ENCODE peak calls at places on chromosomes 12 and 14, in six cellular contexts. V is GM19239, O is B cell, I is neural progenitor cell, G is NCI-H2081, N is H9. S is an unnamed sample.

GRCh38 chr12:9928607-9929006 is 3.6 kb downstream of the CLEC2A start:
- DNase-seq in O (no peak), I (no peak), V (no peak), N (no peak), G (no peak), S (no peak)

GRCh38 chr14:99598774-99599173 is 5.2 kb downstream of the CCDC85C start:
- DNase-seq in G (no peak), I (peak), N (no peak), O (no peak), V (no peak), S (no peak)

GRCh38 chr12:6069452-6070093 is 54.9 kb downstream of the VWF start:
- DNase-seq in N (no peak), V (no peak), I (no peak), G (no peak), O (no peak), S (peak)

GRCh38 chr12:54146506-54147145 is 42.2 kb downstream of the SMUG1 start:
- DNase-seq in I (no peak), O (no peak), G (no peak), V (no peak), N (no peak), S (no peak)

GRCh38 chr12:109268896-109269295 is 40.2 kb downstream of the FOXN4 start:
- DNase-seq in G (no peak), O (no peak), V (no peak), I (no peak), N (no peak), S (no peak)

GRCh38 chr12:128385736-128386135 is 118.8 kb downstream of the TMEM132C start:
- DNase-seq in G (no peak), N (no peak), I (no peak), V (no peak), O (no peak), S (no peak)

GRCh38 chr12:2325501-2325900 is 272.7 kb downstream of the CACNA1C start:
- DNase-seq in N (no peak), I (no peak), V (no peak), G (no peak), O (no peak), S (no peak)

GRCh38 chr12:128920468-128920867 is 67.2 kb downstream of the GLT1D1 start:
- DNase-seq in N (no peak), I (no peak), G (no peak), V (no peak), O (no peak), S (no peak)

GRCh38 chr12:28802706-28803438 is 346.2 kb upstream of the FAR2 start:
- DNase-seq in O (no peak), I (no peak), G (no peak), N (no peak), V (no peak), S (no peak)

GRCh38 chr12:132672678-132673077 is 14.5 kb downstream of the POLE start:
- DNase-seq in G (no peak), N (no peak), O (no peak), I (no peak), V (no peak), S (no peak)

GRCh38 chr14:92677087-92677668 is 71.2 kb downstream of the LGMN start:
- DNase-seq in I (no peak), O (peak), G (no peak), N (no peak), V (peak), S (no peak)

GRCh38 chr12:52477651-52478050 is 4.0 kb upstream of the KRT6C start:
- DNase-seq in N (no peak), I (no peak), V (no peak), G (no peak), O (no peak), S (no peak)

GRCh38 chr14:99201351-99202073 is 70.5 kb downstream of the BCL11B start:
- DNase-seq in I (no peak), N (no peak), O (no peak), G (no peak), V (no peak), S (no peak)

GRCh38 chr14:103391048-103391447 is 5.8 kb downstream of the MARK3 start:
- DNase-seq in O (peak), N (no peak), I (peak), V (no peak), G (no peak), S (peak)

GRCh38 chr12:70243510-70244331 is 488 bp downstream of the CNOT2 start:
- DNase-seq in O (peak), V (peak), G (peak), I (peak), N (peak), S (peak)

GRCh38 chr14:21026251-21026987 is 1.6 kb upstream of the NDRG2 start:
- DNase-seq in I (no peak), N (no peak), G (no peak), O (no peak), V (no peak), S (no peak)

GRCh38 chr12:67270622-67271021 is 1.5 kb downstream of the CAND1 start:
- DNase-seq in G (no peak), N (no peak), I (no peak), V (no peak), O (no peak), S (no peak)

GRCh38 chr12:120263725-120264040 is 1.8 kb downstream of the PXN start:
- DNase-seq in I (no peak), V (no peak), N (no peak), O (no peak), G (no peak), S (no peak)

GRCh38 chr12:28872654-28873268 is 276.3 kb upstream of the FAR2 start:
- DNase-seq in V (peak), G (peak), N (peak), O (no peak), I (peak), S (peak)

GRCh38 chr12:63149884-63150254 is 1.1 kb downstream of the AVPR1A start:
- DNase-seq in N (no peak), V (no peak), G (no peak), O (no peak), I (peak), S (no peak)

GRCh38 chr14:69036757-69037506 is 57.8 kb upstream of the ACTN1 start:
- DNase-seq in O (no peak), N (no peak), V (no peak), I (no peak), G (no peak), S (no peak)

GRCh38 chr14:54025661-54026060 is 69.0 kb upstream of the BMP4 start:
- DNase-seq in I (no peak), V (no peak), O (no peak), N (no peak), G (no peak), S (peak)

GRCh38 chr12:94230357-94230905 is 82.1 kb downstream of the PLXNC1 start:
- DNase-seq in V (no peak), I (no peak), O (no peak), N (no peak), G (no peak), S (peak)

GRCh38 chr12:96501139-96501741 is 11.9 kb downstream of the CFAP54 start:
- DNase-seq in I (no peak), O (no peak), N (peak), V (no peak), G (peak), S (peak)

GRCh38 chr12:75058228-75058627 is 151.4 kb downstream of the KCNC2 start:
- DNase-seq in N (no peak), G (no peak), V (no peak), I (no peak), O (no peak), S (peak)

GRCh38 chr14:64698899-64699298 is 5.3 kb upstream of the PLEKHG3 start:
- DNase-seq in I (no peak), N (no peak), V (no peak), O (peak), G (no peak), S (no peak)

GRCh38 chr14:74478996-74479635 is 14.0 kb downstream of the NPC2 start:
- DNase-seq in I (peak), V (no peak), O (no peak), G (peak), N (no peak), S (peak)